ENCODE peak calls at places on chromosomes 1 and 21, in seven cellular contexts. One of them, this sample, is unnamed.

GRCh38 chr1:192158181-192158580 is at the start of gene RGS18:
- DNase-seq in ACHN: no peak
- DNase-seq in islet precursor cell: no peak
- DNase-seq in endothelial cell: no peak
- DNase-seq in NCI-H69: no peak
- DNase-seq in occipital lobe: no peak
- DNase-seq in naive thymus-derived CD8-positive, alpha-beta T cell: no peak
- DNase-seq in this sample: no peak

GRCh38 chr1:151581946-151582345 is 29.9 kb upstream of the SNX27 start:
- DNase-seq in ACHN: no peak
- DNase-seq in islet precursor cell: no peak
- DNase-seq in endothelial cell: no peak
- DNase-seq in NCI-H69: peak; percentile 81
- DNase-seq in occipital lobe: no peak
- DNase-seq in naive thymus-derived CD8-positive, alpha-beta T cell: no peak
- DNase-seq in this sample: no peak

GRCh38 chr21:43598416-43599120 is 60.7 kb downstream of the HSF2BP start:
- DNase-seq in ACHN: no peak
- DNase-seq in islet precursor cell: no peak
- DNase-seq in endothelial cell: no peak
- DNase-seq in NCI-H69: no peak
- DNase-seq in occipital lobe: no peak
- DNase-seq in naive thymus-derived CD8-positive, alpha-beta T cell: no peak
- DNase-seq in this sample: no peak

GRCh38 chr1:245688536-245689453 is 534.0 kb downstream of the KIF26B start:
- DNase-seq in ACHN: no peak
- DNase-seq in islet precursor cell: no peak
- DNase-seq in endothelial cell: no peak
- DNase-seq in NCI-H69: no peak
- DNase-seq in occipital lobe: no peak
- DNase-seq in naive thymus-derived CD8-positive, alpha-beta T cell: no peak
- DNase-seq in this sample: no peak

GRCh38 chr1:65083263-65083896 is 64.6 kb upstream of the AK4 start:
- DNase-seq in ACHN: no peak
- DNase-seq in islet precursor cell: no peak
- DNase-seq in endothelial cell: no peak
- DNase-seq in NCI-H69: no peak
- DNase-seq in occipital lobe: no peak
- DNase-seq in naive thymus-derived CD8-positive, alpha-beta T cell: no peak
- DNase-seq in this sample: no peak

GRCh38 chr1:48061162-48062136 is 64.3 kb upstream of the TRABD2B start:
- DNase-seq in ACHN: peak; percentile 70
- DNase-seq in islet precursor cell: peak; percentile 81
- DNase-seq in endothelial cell: peak; percentile 70
- DNase-seq in NCI-H69: peak; percentile 68
- DNase-seq in occipital lobe: peak; percentile 11
- DNase-seq in naive thymus-derived CD8-positive, alpha-beta T cell: peak; percentile 2
- DNase-seq in this sample: no peak

GRCh38 chr1:44367932-44368331 is 12.9 kb upstream of the ERI3 start:
- DNase-seq in ACHN: no peak
- DNase-seq in islet precursor cell: no peak
- DNase-seq in endothelial cell: no peak
- DNase-seq in NCI-H69: no peak
- DNase-seq in occipital lobe: no peak
- DNase-seq in naive thymus-derived CD8-positive, alpha-beta T cell: no peak
- DNase-seq in this sample: no peak

GRCh38 chr1:184160942-184161698 is 109.6 kb downstream of the TSEN15 start:
- DNase-seq in ACHN: no peak
- DNase-seq in islet precursor cell: peak; percentile 70
- DNase-seq in endothelial cell: no peak
- DNase-seq in NCI-H69: no peak
- DNase-seq in occipital lobe: no peak
- DNase-seq in naive thymus-derived CD8-positive, alpha-beta T cell: no peak
- DNase-seq in this sample: peak; percentile 75

GRCh38 chr1:7265771-7266371 is 480.6 kb downstream of the CAMTA1 start:
- DNase-seq in ACHN: peak; percentile 85
- DNase-seq in islet precursor cell: peak; percentile 88
- DNase-seq in endothelial cell: no peak
- DNase-seq in NCI-H69: peak; percentile 92
- DNase-seq in occipital lobe: no peak
- DNase-seq in naive thymus-derived CD8-positive, alpha-beta T cell: no peak
- DNase-seq in this sample: no peak

GRCh38 chr1:59223943-59224639 is 72.8 kb upstream of the FGGY start:
- DNase-seq in ACHN: no peak
- DNase-seq in islet precursor cell: no peak
- DNase-seq in endothelial cell: no peak
- DNase-seq in NCI-H69: no peak
- DNase-seq in occipital lobe: no peak
- DNase-seq in naive thymus-derived CD8-positive, alpha-beta T cell: no peak
- DNase-seq in this sample: no peak

GRCh38 chr1:87203890-87204289 is 124.8 kb upstream of the LMO4 start:
- DNase-seq in ACHN: peak; percentile 9
- DNase-seq in islet precursor cell: no peak
- DNase-seq in endothelial cell: no peak
- DNase-seq in NCI-H69: no peak
- DNase-seq in occipital lobe: no peak
- DNase-seq in naive thymus-derived CD8-positive, alpha-beta T cell: no peak
- DNase-seq in this sample: no peak

GRCh38 chr21:45877821-45878469 is 103.6 kb upstream of the COL6A1 start:
- DNase-seq in ACHN: no peak
- DNase-seq in islet precursor cell: no peak
- DNase-seq in endothelial cell: no peak
- DNase-seq in NCI-H69: peak; percentile 64
- DNase-seq in occipital lobe: no peak
- DNase-seq in naive thymus-derived CD8-positive, alpha-beta T cell: no peak
- DNase-seq in this sample: no peak

GRCh38 chr1:187465441-187465840 is 636.7 kb downstream of the PLA2G4A start:
- DNase-seq in ACHN: no peak
- DNase-seq in islet precursor cell: no peak
- DNase-seq in endothelial cell: no peak
- DNase-seq in NCI-H69: no peak
- DNase-seq in occipital lobe: no peak
- DNase-seq in naive thymus-derived CD8-positive, alpha-beta T cell: no peak
- DNase-seq in this sample: no peak